ENCODE peak calls at places on chromosomes 6 and 20, in seven cellular contexts. F is H1, X is HCT116, D is uterus, L is adrenal gland, H is HepG2, Q is heart left ventricle. R is an unnamed sample.

GRCh38 chr6:156828280-156828703 is 51.1 kb downstream of the ARID1B start:
- DNase-seq in D (no peak), X (peak; percentile 57), L (peak; percentile 60), F (no peak), Q (peak; percentile 39), H (peak; percentile 39), R (no peak)

GRCh38 chr20:45911486-45912343 is at the start of gene PLTP:
- DNase-seq in F (peak; percentile 86), D (peak; percentile 83), L (peak; percentile 80), H (no peak), X (no peak), Q (peak; percentile 88), R (peak; percentile 60)

GRCh38 chr20:39190666-39191570 is 228.8 kb downstream of the DHX35 start:
- DNase-seq in F (no peak), D (no peak), X (peak; percentile 39), H (peak; percentile 58), L (no peak), Q (no peak), R (no peak)

GRCh38 chr20:50788045-50788867 is 6.6 kb upstream of the BCAS4 start:
- DNase-seq in D (peak; percentile 64), L (peak; percentile 44), Q (peak; percentile 34), F (no peak), H (peak; percentile 83), X (peak; percentile 51), R (no peak)

GRCh38 chr20:24039196-24039595 is 50.6 kb upstream of the GGTLC1 start:
- DNase-seq in H (no peak), L (no peak), Q (no peak), F (no peak), D (no peak), X (no peak), R (no peak)

GRCh38 chr6:11538799-11539468 is 1.4 kb downstream of the TMEM170B start:
- DNase-seq in X (no peak), F (no peak), D (no peak), L (no peak), Q (no peak), H (no peak), R (no peak)

GRCh38 chr6:24524801-24525200 is 30.0 kb downstream of the ALDH5A1 start:
- DNase-seq in H (peak; percentile 33), L (no peak), F (no peak), X (peak; percentile 41), D (no peak), Q (no peak), R (no peak)

GRCh38 chr20:11989018-11989771 is 71.5 kb downstream of the BTBD3 start:
- DNase-seq in L (no peak), D (no peak), H (no peak), Q (no peak), F (no peak), X (no peak), R (no peak)

GRCh38 chr6:11854418-11855165 is 76.0 kb upstream of the ADTRP start:
- DNase-seq in X (no peak), L (peak; percentile 46), H (no peak), D (no peak), Q (no peak), F (no peak), R (no peak)

DNA sequence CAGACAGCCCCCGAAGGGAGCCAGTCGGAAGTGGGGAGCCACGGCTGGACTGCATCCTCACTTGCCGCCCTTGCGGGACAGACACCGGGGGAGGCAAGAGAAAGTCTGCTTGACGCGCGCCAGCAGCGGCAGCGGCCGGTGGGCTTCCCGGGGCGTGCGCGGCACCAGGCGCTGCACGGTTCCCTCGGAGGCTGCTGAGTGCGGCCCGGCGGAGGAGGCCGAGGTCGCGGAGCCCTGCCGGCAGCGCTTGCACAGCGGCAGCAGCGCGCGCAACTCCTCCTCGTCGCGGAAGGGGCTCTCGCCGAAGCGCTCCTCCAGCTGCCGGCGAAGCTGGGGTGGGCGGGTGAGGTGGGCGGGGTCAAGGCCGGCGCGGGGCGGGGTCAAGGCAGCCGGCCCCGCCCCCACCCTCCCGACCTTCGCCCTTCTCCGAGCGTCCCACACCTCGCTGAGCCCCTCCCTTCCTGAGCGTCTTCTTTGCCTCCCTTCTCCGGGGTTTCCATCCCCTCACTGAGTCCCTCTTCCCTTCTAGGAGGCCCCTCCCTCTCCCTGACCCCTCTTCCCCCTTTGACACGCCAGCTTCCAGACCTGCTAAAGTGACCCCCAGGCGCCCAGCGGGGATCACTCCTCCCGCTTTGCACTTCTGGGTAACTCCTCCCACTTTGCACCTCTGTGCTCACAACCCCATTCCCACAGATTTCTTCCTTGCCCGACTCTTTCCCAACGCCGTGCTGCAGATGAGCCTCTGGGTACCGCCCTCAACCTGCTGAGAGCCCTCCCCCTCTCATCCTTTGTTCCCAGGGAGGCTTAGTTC is 8.8 kb downstream of the DUSP15 start:
- DNase-seq in H (peak; percentile 59), Q (peak; percentile 73), F (peak; percentile 88), D (no peak), X (peak; percentile 35), L (peak; percentile 58), R (peak; percentile 61)
- TF ChIP-seq POLR2A in H (no peak), Q (no peak), F (peak; percentile 21), D (peak; percentile 22), X (no peak), L (no peak), R (no peak)

GRCh38 chr6:43680583-43681120 is 6.9 kb downstream of the MRPS18A start:
- DNase-seq in X (no peak), D (no peak), H (no peak), L (no peak), F (no peak), Q (no peak), R (no peak)
- H3K4me1 ChIP-seq in X (no peaks in the 10 kb centered on the region), D (no peaks in the 10 kb centered on the region), H (peaks cover 30% of the 10 kb centered on the region), L (no peaks in the 10 kb centered on the region), F (peaks cover 5% of the 10 kb centered on the region), Q (peaks cover 8% of the 10 kb centered on the region), R (peaks cover 56% of the 10 kb centered on the region)

DNA sequence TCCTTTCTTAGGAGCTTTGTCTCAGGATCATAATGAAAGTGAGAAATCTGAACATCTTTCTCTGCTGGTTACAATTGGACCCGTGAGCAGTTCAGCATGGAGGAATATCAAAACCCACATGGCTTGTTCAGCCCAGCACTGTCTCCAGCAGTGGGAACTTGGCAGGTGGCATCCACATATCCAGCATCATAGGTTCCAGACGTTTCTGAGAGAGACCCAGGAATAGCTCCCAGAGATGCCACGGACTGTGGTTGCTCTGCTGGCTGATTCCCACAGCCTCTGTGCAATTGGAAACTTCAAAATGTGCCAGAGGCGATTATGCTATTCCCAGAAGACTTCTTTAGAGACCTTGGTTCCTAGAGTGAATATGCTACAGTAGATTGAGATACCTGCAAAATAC is 76.4 kb downstream of the PHACTR2 start:
- DNase-seq in D (no peak), H (no peak), F (no peak), X (no peak), Q (no peak), L (no peak), R (no peak)
- H3K36me3 ChIP-seq in D (no peaks in the 10 kb centered on the region), H (peaks cover 14% of the 10 kb centered on the region), F (peaks cover 5% of the 10 kb centered on the region), X (no peaks in the 10 kb centered on the region), Q (peaks cover 35% of the 10 kb centered on the region), L (no peaks in the 10 kb centered on the region), R (no peaks in the 10 kb centered on the region)

GRCh38 chr6:13274707-13275434 is 53.5 kb downstream of the TBC1D7 start:
- DNase-seq in L (no peak), Q (no peak), D (no peak), X (no peak), F (no peak), H (no peak), R (no peak)

GRCh38 chr6:13277231-13277630 is 51.1 kb downstream of the TBC1D7 start:
- DNase-seq in Q (no peak), F (no peak), D (no peak), L (no peak), H (no peak), X (no peak), R (no peak)

GRCh38 chr6:13273931-13274706 is 54.2 kb downstream of the TBC1D7 start:
- DNase-seq in D (no peak), H (no peak), F (no peak), Q (no peak), L (peak; percentile 29), X (no peak), R (peak; percentile 50)

GRCh38 chr6:13273202-13273930 is 55.0 kb downstream of the TBC1D7 start:
- DNase-seq in X (no peak), F (no peak), H (no peak), Q (no peak), L (no peak), D (no peak), R (no peak)

DNA sequence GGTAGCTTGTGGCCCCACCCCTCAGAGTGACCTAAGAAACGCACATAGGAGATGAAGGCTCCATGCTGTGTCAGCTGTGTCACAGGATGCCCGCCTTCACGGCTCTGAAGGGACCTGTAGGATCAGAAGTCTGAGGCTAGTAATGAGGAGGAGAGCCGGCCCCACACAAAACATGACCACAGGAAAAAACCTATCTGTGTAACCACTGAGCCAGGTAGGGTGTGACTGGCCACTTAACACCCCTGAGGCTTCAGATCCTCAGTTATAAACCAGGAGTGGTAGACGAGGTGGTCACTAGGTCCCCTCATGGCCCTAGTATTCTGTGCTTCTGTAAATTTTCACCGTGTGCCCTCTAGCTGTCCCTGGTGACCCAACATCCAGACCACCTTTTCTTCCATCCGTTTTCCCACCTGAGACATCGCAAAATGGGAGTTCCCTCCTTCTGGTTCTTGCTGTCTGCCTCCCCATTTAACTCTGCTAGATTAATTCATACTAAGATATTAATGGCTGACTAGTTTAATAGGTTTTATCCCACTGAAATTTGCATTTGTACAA is 52.8 kb downstream of the TBC1D7 start:
- DNase-seq in X (no peak), D (no peak), L (no peak), H (no peak), Q (no peak), F (no peak), R (no peak)
- TF ChIP-seq POLR2A in X (no peak), D (no peak), L (no peak), H (no peak), Q (no peak), F (no peak), R (no peak)

GRCh38 chr20:19830351-19830750 is 72.3 kb downstream of the RIN2 start:
- DNase-seq in X (no peak), L (no peak), F (no peak), H (no peak), D (no peak), Q (no peak), R (no peak)
- H3K4me1 ChIP-seq in X (peaks cover 6% of the 10 kb centered on the region), L (no peaks in the 10 kb centered on the region), F (no peaks in the 10 kb centered on the region), H (no peaks in the 10 kb centered on the region), D (no peaks in the 10 kb centered on the region), Q (no peaks in the 10 kb centered on the region), R (peaks cover 5% of the 10 kb centered on the region)

GRCh38 chr6:16145038-16145437 is 16.2 kb downstream of the MYLIP start:
- DNase-seq in Q (no peak), F (no peak), X (no peak), D (no peak), L (no peak), H (no peak), R (no peak)
- H3K36me3 ChIP-seq in Q (peaks cover 86% of the 10 kb centered on the region), F (peaks cover 48% of the 10 kb centered on the region), X (peaks cover 22% of the 10 kb centered on the region), D (no peaks in the 10 kb centered on the region), L (no peaks in the 10 kb centered on the region), H (peaks cover 37% of the 10 kb centered on the region), R (no peaks in the 10 kb centered on the region)

GRCh38 chr20:57392512-57393271 is 1.5 kb downstream of the RBM38 start:
- DNase-seq in D (no peak), X (no peak), H (no peak), F (no peak), Q (peak; percentile 82), L (peak; percentile 59), R (peak; percentile 77)
- TF ChIP-seq POLR2A in D (no peak), X (no peak), H (no peak), F (no peak), Q (no peak), L (peak; percentile 43), R (peak; percentile 40)

R was measured in transverse colon.